ENCODE peak calls at places on chromosomes 6 and 20, in four cellular contexts. I is H1, V is GM12878, Y is HepG2. U is an unnamed sample.
A peak's percentile ranks its signal among the peaks of the same experiment; 100 is the strongest.

GRCh38 chr6:86526238-86526637 is 411.1 kb upstream of the HTR1E start:
- DNase-seq in I (no peak), V (no peak), Y (no peak), U (no peak)

GRCh38 chr6:1763411-1763810 is 153.7 kb downstream of the FOXC1 start:
- DNase-seq in I (no peak), V (no peak), Y (no peak), U (no peak)

GRCh38 chr6:149273318-149273717 is 44.2 kb upstream of the TAB2 start:
- DNase-seq in I (no peak), V (no peak), Y (no peak), U (no peak)

GRCh38 chr6:160810238-160810637 is 108.2 kb downstream of the PLG start:
- DNase-seq in I (no peak), V (no peak), Y (peak; percentile 16), U (no peak)

GRCh38 chr20:17912916-17913315 is 55.7 kb downstream of the SNX5 start:
- DNase-seq in I (no peak), V (no peak), Y (no peak), U (no peak)

GRCh38 chr6:150048099-150048498 is 20.8 kb downstream of the ULBP3 start:
- DNase-seq in I (no peak), V (no peak), Y (no peak), U (no peak)

GRCh38 chr6:132253211-132253610 is 148.1 kb downstream of the MOXD1 start:
- DNase-seq in I (no peak), V (no peak), Y (no peak), U (no peak)

GRCh38 chr6:33926451-33926850 is 122.6 kb upstream of the MLN start:
- DNase-seq in I (peak; percentile 63), V (no peak), Y (no peak), U (peak; percentile 93)

GRCh38 chr6:11241793-11242201 is 9.3 kb upstream of the NEDD9 start:
- DNase-seq in I (peak; percentile 91), V (no peak), Y (peak; percentile 86), U (peak; percentile 32)
- TF ChIP-seq BRCA1 in I (no peak), V (no peak), Y (peak; percentile 58), U (no peak)

DNA sequence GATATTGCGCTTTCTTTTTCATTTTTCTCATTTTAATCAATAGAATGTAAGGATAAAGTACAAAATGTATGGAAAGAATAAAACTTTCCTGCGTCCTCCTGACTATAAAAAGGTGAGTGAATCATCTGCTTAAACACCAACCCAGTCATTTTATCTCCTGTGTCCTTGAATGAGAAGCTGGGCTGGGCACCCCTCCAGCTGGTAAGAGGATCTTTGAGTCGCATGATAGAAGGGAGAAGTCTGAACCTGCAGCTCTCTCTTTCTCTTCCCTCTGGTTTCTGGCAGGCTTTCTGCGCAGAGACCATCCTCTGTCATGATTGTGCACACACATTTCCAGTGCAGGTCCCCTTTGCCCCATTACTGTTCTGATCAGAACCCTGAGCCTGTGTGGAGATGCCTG is 28.3 kb upstream of the AKIRIN2 start:
- DNase-seq in I (no peak), V (no peak), Y (peak; percentile 55), U (no peak)
- TF ChIP-seq BRCA1 in I (no peak), V (no peak), Y (no peak), U (no peak)

DNA sequence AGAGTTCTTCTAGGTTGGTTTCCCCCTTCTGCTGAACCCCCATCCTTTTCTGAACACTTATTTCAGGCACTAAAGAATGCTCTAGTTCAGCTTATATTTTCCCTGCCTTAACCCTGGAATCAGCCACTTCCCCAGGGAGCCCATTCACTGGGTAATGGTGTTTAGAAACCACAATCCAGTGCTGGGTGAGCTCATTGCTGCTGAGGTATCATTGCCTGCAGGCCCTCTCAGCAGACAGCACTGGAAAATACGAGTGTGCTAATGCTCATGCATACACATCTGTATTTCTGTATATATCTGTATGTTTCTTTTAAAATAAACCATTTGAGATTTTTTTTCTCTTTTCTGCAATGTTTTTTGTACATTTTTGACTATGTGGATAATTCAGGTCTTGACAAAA is 27.0 kb downstream of the OSBPL2 start:
- DNase-seq in I (no peak), V (no peak), Y (no peak), U (no peak)
- TF ChIP-seq BRCA1 in I (no peak), V (no peak), Y (no peak), U (no peak)

GRCh38 chr6:46053034-46053933 is 37.6 kb upstream of the CLIC5 start:
- DNase-seq in I (no peak), V (no peak), Y (no peak), U (no peak)
- TF ChIP-seq BRCA1 in I (no peak), V (no peak), Y (no peak), U (no peak)

U was measured in K562.